ENCODE peak calls at places on chromosomes 16 and 17, in six cellular contexts. One of them, this sample, is unnamed.

GRCh38 chr17:19412510-19412909 is 1.5 kb downstream of the RNF112 start:
- DNase-seq in osteoblast: no peak
- DNase-seq in neural crest cell: no peak
- DNase-seq in GM20000: no peak
- DNase-seq in AG09309: no peak
- DNase-seq in activated T-cell treated with anti-CD3 and anti-CD28 coated beads for 1 hour: no peak
- DNase-seq in this sample: no peak

GRCh38 chr17:44312396-44313104 is 4.1 kb downstream of the RUNDC3A start:
- DNase-seq in osteoblast: peak
- DNase-seq in neural crest cell: no peak
- DNase-seq in GM20000: no peak
- DNase-seq in AG09309: no peak
- DNase-seq in activated T-cell treated with anti-CD3 and anti-CD28 coated beads for 1 hour: no peak
- DNase-seq in this sample: no peak

GRCh38 chr17:57481901-57482300 is 225.6 kb downstream of the MSI2 start:
- DNase-seq in osteoblast: peak
- DNase-seq in neural crest cell: no peak
- DNase-seq in GM20000: no peak
- DNase-seq in AG09309: peak
- DNase-seq in activated T-cell treated with anti-CD3 and anti-CD28 coated beads for 1 hour: no peak
- DNase-seq in this sample: no peak

GRCh38 chr16:87678618-87679017 is 76.3 kb downstream of the JPH3 start:
- DNase-seq in osteoblast: peak
- DNase-seq in neural crest cell: no peak
- DNase-seq in GM20000: no peak
- DNase-seq in AG09309: no peak
- DNase-seq in activated T-cell treated with anti-CD3 and anti-CD28 coated beads for 1 hour: no peak
- DNase-seq in this sample: no peak

GRCh38 chr17:10046786-10047609 is 141.9 kb upstream of the RCVRN start:
- DNase-seq in osteoblast: no peak
- DNase-seq in neural crest cell: no peak
- DNase-seq in GM20000: peak
- DNase-seq in AG09309: no peak
- DNase-seq in activated T-cell treated with anti-CD3 and anti-CD28 coated beads for 1 hour: no peak
- DNase-seq in this sample: no peak

GRCh38 chr17:9016941-9017552 is 4.3 kb upstream of the NTN1 start:
- DNase-seq in osteoblast: no peak
- DNase-seq in neural crest cell: no peak
- DNase-seq in GM20000: peak
- DNase-seq in AG09309: no peak
- DNase-seq in activated T-cell treated with anti-CD3 and anti-CD28 coated beads for 1 hour: no peak
- DNase-seq in this sample: no peak

GRCh38 chr17:57436565-57436964 is 180.2 kb downstream of the MSI2 start:
- DNase-seq in osteoblast: no peak
- DNase-seq in neural crest cell: no peak
- DNase-seq in GM20000: no peak
- DNase-seq in AG09309: no peak
- DNase-seq in activated T-cell treated with anti-CD3 and anti-CD28 coated beads for 1 hour: no peak
- DNase-seq in this sample: no peak

GRCh38 chr17:21202512-21202911 is 11.4 kb downstream of the TMEM11 start:
- DNase-seq in osteoblast: no peak
- DNase-seq in neural crest cell: no peak
- DNase-seq in GM20000: no peak
- DNase-seq in AG09309: no peak
- DNase-seq in activated T-cell treated with anti-CD3 and anti-CD28 coated beads for 1 hour: no peak
- DNase-seq in this sample: no peak

GRCh38 chr17:21359483-21359840 is 16.7 kb upstream of the KCNJ12 start:
- DNase-seq in osteoblast: peak
- DNase-seq in neural crest cell: no peak
- DNase-seq in GM20000: no peak
- DNase-seq in AG09309: no peak
- DNase-seq in activated T-cell treated with anti-CD3 and anti-CD28 coated beads for 1 hour: no peak
- DNase-seq in this sample: no peak

GRCh38 chr16:11105038-11105903 is 150.7 kb downstream of the SOCS1 start:
- DNase-seq in osteoblast: peak
- DNase-seq in neural crest cell: no peak
- DNase-seq in GM20000: peak
- DNase-seq in AG09309: peak
- DNase-seq in activated T-cell treated with anti-CD3 and anti-CD28 coated beads for 1 hour: no peak
- DNase-seq in this sample: no peak

GRCh38 chr16:22206847-22207714 is 1.0 kb downstream of the EEF2K start:
- DNase-seq in osteoblast: peak
- DNase-seq in neural crest cell: no peak
- DNase-seq in GM20000: peak
- DNase-seq in AG09309: no peak
- DNase-seq in activated T-cell treated with anti-CD3 and anti-CD28 coated beads for 1 hour: no peak
- DNase-seq in this sample: no peak

GRCh38 chr17:70168979-70169706 is at the start of gene KCNJ2:
- DNase-seq in osteoblast: peak
- DNase-seq in neural crest cell: peak
- DNase-seq in GM20000: peak
- DNase-seq in AG09309: peak
- DNase-seq in activated T-cell treated with anti-CD3 and anti-CD28 coated beads for 1 hour: no peak
- DNase-seq in this sample: no peak

GRCh38 chr17:40796846-40797245 is 2.9 kb downstream of the KRT28 start:
- DNase-seq in osteoblast: no peak
- DNase-seq in neural crest cell: no peak
- DNase-seq in GM20000: no peak
- DNase-seq in AG09309: no peak
- DNase-seq in activated T-cell treated with anti-CD3 and anti-CD28 coated beads for 1 hour: no peak
- DNase-seq in this sample: no peak

GRCh38 chr16:72458035-72458434 is 286.1 kb upstream of the PMFBP1 start:
- DNase-seq in osteoblast: no peak
- DNase-seq in neural crest cell: no peak
- DNase-seq in GM20000: no peak
- DNase-seq in AG09309: no peak
- DNase-seq in activated T-cell treated with anti-CD3 and anti-CD28 coated beads for 1 hour: no peak
- DNase-seq in this sample: no peak

GRCh38 chr16:15782573-15783365 is 74.1 kb downstream of the MYH11 start:
- DNase-seq in osteoblast: no peak
- DNase-seq in neural crest cell: no peak
- DNase-seq in GM20000: no peak
- DNase-seq in AG09309: no peak
- DNase-seq in activated T-cell treated with anti-CD3 and anti-CD28 coated beads for 1 hour: no peak
- DNase-seq in this sample: no peak

GRCh38 chr16:51450913-51451312 is 299.8 kb upstream of the SALL1 start:
- DNase-seq in osteoblast: no peak
- DNase-seq in neural crest cell: no peak
- DNase-seq in GM20000: no peak
- DNase-seq in AG09309: no peak
- DNase-seq in activated T-cell treated with anti-CD3 and anti-CD28 coated beads for 1 hour: no peak
- DNase-seq in this sample: no peak

GRCh38 chr17:77609553-77610517 is 348.7 kb upstream of the TNRC6C start:
- DNase-seq in osteoblast: no peak
- DNase-seq in neural crest cell: no peak
- DNase-seq in GM20000: peak
- DNase-seq in AG09309: no peak
- DNase-seq in activated T-cell treated with anti-CD3 and anti-CD28 coated beads for 1 hour: peak
- DNase-seq in this sample: peak

GRCh38 chr16:82603784-82604411 is 22.9 kb upstream of the CDH13 start:
- DNase-seq in osteoblast: peak
- DNase-seq in neural crest cell: peak
- DNase-seq in GM20000: no peak
- DNase-seq in AG09309: peak
- DNase-seq in activated T-cell treated with anti-CD3 and anti-CD28 coated beads for 1 hour: no peak
- DNase-seq in this sample: no peak

GRCh38 chr17:78044280-78044835 is 84.2 kb downstream of the TMC6 start:
- DNase-seq in osteoblast: no peak
- DNase-seq in neural crest cell: no peak
- DNase-seq in GM20000: no peak
- DNase-seq in AG09309: no peak
- DNase-seq in activated T-cell treated with anti-CD3 and anti-CD28 coated beads for 1 hour: no peak
- DNase-seq in this sample: no peak

GRCh38 chr16:26952411-26952810 is 114.3 kb upstream of the C16orf82 start:
- DNase-seq in osteoblast: no peak
- DNase-seq in neural crest cell: no peak
- DNase-seq in GM20000: no peak
- DNase-seq in AG09309: no peak
- DNase-seq in activated T-cell treated with anti-CD3 and anti-CD28 coated beads for 1 hour: no peak
- DNase-seq in this sample: no peak

GRCh38 chr16:89314858-89315257 is 97.4 kb downstream of the ZNF778 start:
- DNase-seq in osteoblast: peak
- DNase-seq in neural crest cell: no peak
- DNase-seq in GM20000: no peak
- DNase-seq in AG09309: no peak
- DNase-seq in activated T-cell treated with anti-CD3 and anti-CD28 coated beads for 1 hour: no peak
- DNase-seq in this sample: no peak

GRCh38 chr16:2150418-2151187 is 2.2 kb downstream of the RAB26 start:
- DNase-seq in osteoblast: peak
- DNase-seq in neural crest cell: no peak
- DNase-seq in GM20000: no peak
- DNase-seq in AG09309: no peak
- DNase-seq in activated T-cell treated with anti-CD3 and anti-CD28 coated beads for 1 hour: no peak
- DNase-seq in this sample: no peak

GRCh38 chr17:10737168-10737622 is 7.4 kb upstream of the TMEM220 start:
- DNase-seq in osteoblast: peak
- DNase-seq in neural crest cell: peak
- DNase-seq in GM20000: peak
- DNase-seq in AG09309: no peak
- DNase-seq in activated T-cell treated with anti-CD3 and anti-CD28 coated beads for 1 hour: peak
- DNase-seq in this sample: peak

GRCh38 chr17:75842963-75843576 is 1.1 kb downstream of the UNC13D start:
- DNase-seq in osteoblast: peak
- DNase-seq in neural crest cell: no peak
- DNase-seq in GM20000: peak
- DNase-seq in AG09309: no peak
- DNase-seq in activated T-cell treated with anti-CD3 and anti-CD28 coated beads for 1 hour: peak
- DNase-seq in this sample: no peak

GRCh38 chr16:84258266-84258665 is 18.5 kb upstream of the KCNG4 start:
- DNase-seq in osteoblast: no peak
- DNase-seq in neural crest cell: no peak
- DNase-seq in GM20000: no peak
- DNase-seq in AG09309: no peak
- DNase-seq in activated T-cell treated with anti-CD3 and anti-CD28 coated beads for 1 hour: no peak
- DNase-seq in this sample: no peak

GRCh38 chr16:4511441-4512082 is 27.0 kb downstream of the CDIP1 start:
- DNase-seq in osteoblast: peak
- DNase-seq in neural crest cell: peak
- DNase-seq in GM20000: no peak
- DNase-seq in AG09309: no peak
- DNase-seq in activated T-cell treated with anti-CD3 and anti-CD28 coated beads for 1 hour: no peak
- DNase-seq in this sample: no peak

GRCh38 chr16:66320774-66321173 is 45.7 kb upstream of the CDH5 start:
- DNase-seq in osteoblast: no peak
- DNase-seq in neural crest cell: no peak
- DNase-seq in GM20000: no peak
- DNase-seq in AG09309: no peak
- DNase-seq in activated T-cell treated with anti-CD3 and anti-CD28 coated beads for 1 hour: no peak
- DNase-seq in this sample: no peak

GRCh38 chr16:25006504-25007055 is 8.6 kb downstream of the ARHGAP17 start:
- DNase-seq in osteoblast: no peak
- DNase-seq in neural crest cell: no peak
- DNase-seq in GM20000: no peak
- DNase-seq in AG09309: no peak
- DNase-seq in activated T-cell treated with anti-CD3 and anti-CD28 coated beads for 1 hour: no peak
- DNase-seq in this sample: no peak

GRCh38 chr17:9002236-9002609 is 19.1 kb upstream of the NTN1 start:
- DNase-seq in osteoblast: no peak
- DNase-seq in neural crest cell: no peak
- DNase-seq in GM20000: no peak
- DNase-seq in AG09309: no peak
- DNase-seq in activated T-cell treated with anti-CD3 and anti-CD28 coated beads for 1 hour: no peak
- DNase-seq in this sample: no peak

GRCh38 chr16:74297296-74297665 is 667 bp downstream of the PSMD7 start:
- DNase-seq in osteoblast: no peak
- DNase-seq in neural crest cell: no peak
- DNase-seq in GM20000: peak
- DNase-seq in AG09309: no peak
- DNase-seq in activated T-cell treated with anti-CD3 and anti-CD28 coated beads for 1 hour: peak
- DNase-seq in this sample: no peak